ENCODE peak calls at places on chromosomes 12 and 14, in five cellular contexts. T, B, Q, L and C are unnamed samples.
A peak's percentile ranks its signal among the peaks of the same experiment; 100 is the strongest.

GRCh38 chr12:87425942-87426554 is 603.2 kb downstream of the C12orf50 start:
- DNase-seq in T (no peak), B (no peak), Q (no peak), L (no peak), C (no peak)

GRCh38 chr14:69014829-69015259 is 35.7 kb upstream of the ACTN1 start:
- DNase-seq in T (no peak), B (no peak), Q (no peak), L (no peak), C (no peak)

GRCh38 chr12:95653761-95654546 is 102.7 kb upstream of the USP44 start:
- DNase-seq in T (peak; percentile 49), B (no peak), Q (no peak), L (no peak), C (peak; percentile 19)

GRCh38 chr12:76871751-76872150 is 7.1 kb downstream of the CSRP2 start:
- DNase-seq in T (no peak), B (no peak), Q (no peak), L (no peak), C (no peak)

GRCh38 chr12:96233941-96234461 is 39.8 kb downstream of the ELK3 start:
- DNase-seq in T (peak; percentile 98), B (no peak), Q (peak; percentile 85), L (no peak), C (peak; percentile 70)

GRCh38 chr12:109529618-109530300 is 43.5 kb downstream of the MMAB start:
- DNase-seq in T (no peak), B (no peak), Q (peak; percentile 46), L (no peak), C (peak; percentile 71)

GRCh38 chr14:105864116-105864515 is 337.7 kb downstream of the TMEM121 start:
- DNase-seq in T (no peak), B (no peak), Q (no peak), L (peak; percentile 1), C (no peak)

GRCh38 chr12:45244561-45245348 is 28.9 kb downstream of the ANO6 start:
- DNase-seq in T (peak; percentile 30), B (no peak), Q (no peak), L (no peak), C (no peak)

GRCh38 chr12:98425859-98426258 is 89.5 kb upstream of the TMPO start:
- DNase-seq in T (no peak), B (no peak), Q (no peak), L (no peak), C (peak; percentile 13)

GRCh38 chr12:128069359-128069997 is 197.5 kb upstream of the TMEM132C start:
- DNase-seq in T (peak; percentile 60), B (peak; percentile 32), Q (peak; percentile 5), L (peak; percentile 19), C (peak; percentile 36)

GRCh38 chr14:75018684-75019083 is 16.0 kb downstream of the EIF2B2 start:
- DNase-seq in T (no peak), B (no peak), Q (no peak), L (no peak), C (no peak)

GRCh38 chr12:63989301-63989845 is 144.9 kb downstream of the SRGAP1 start:
- DNase-seq in T (no peak), B (no peak), Q (no peak), L (no peak), C (no peak)

GRCh38 chr14:49549446-49549845 is 36.7 kb downstream of the RPS29 start:
- DNase-seq in T (no peak), B (no peak), Q (no peak), L (no peak), C (no peak)

GRCh38 chr12:120981407-120981921 is 3.1 kb downstream of the HNF1A start:
- DNase-seq in T (no peak), B (no peak), Q (no peak), L (no peak), C (no peak)

GRCh38 chr14:71438684-71439083 is 493.5 kb upstream of the RGS6 start:
- DNase-seq in T (peak; percentile 30), B (no peak), Q (no peak), L (no peak), C (no peak)

GRCh38 chr14:76391981-76392690 is 16.2 kb downstream of the ESRRB start:
- DNase-seq in T (no peak), B (no peak), Q (no peak), L (no peak), C (peak; percentile 34)

GRCh38 chr12:49223590-49224369 is 34.9 kb upstream of the TUBA1A start:
- DNase-seq in T (no peak), B (no peak), Q (no peak), L (no peak), C (no peak)

GRCh38 chr14:56808314-56809201 is 1.7 kb downstream of the OTX2 start:
- DNase-seq in T (no peak), B (no peak), Q (no peak), L (peak; percentile 61), C (peak; percentile 71)

GRCh38 chr12:3480744-3481143 is 10.3 kb upstream of the PRMT8 start:
- DNase-seq in T (no peak), B (no peak), Q (no peak), L (no peak), C (no peak)

GRCh38 chr14:54170301-54170700 is 213.7 kb upstream of the BMP4 start:
- DNase-seq in T (no peak), B (no peak), Q (no peak), L (no peak), C (no peak)

GRCh38 chr14:101895256-101895655 is 69.1 kb upstream of the DYNC1H1 start:
- DNase-seq in T (no peak), B (no peak), Q (no peak), L (no peak), C (no peak)

GRCh38 chr14:89543420-89543790 is 126.4 kb upstream of the FOXN3 start:
- DNase-seq in T (peak; percentile 19), B (no peak), Q (no peak), L (no peak), C (peak; percentile 31)

GRCh38 chr12:18431776-18432175 is 170.5 kb downstream of the PIK3C2G start:
- DNase-seq in T (no peak), B (no peak), Q (no peak), L (no peak), C (no peak)

GRCh38 chr12:101992091-101992490 is 69.7 kb downstream of the WASHC3 start:
- DNase-seq in T (no peak), B (no peak), Q (no peak), L (no peak), C (no peak)

GRCh38 chr14:30521899-30522736 is 36.8 kb upstream of the G2E3 start:
- DNase-seq in T (peak; percentile 62), B (peak; percentile 40), Q (peak; percentile 75), L (no peak), C (no peak)

GRCh38 chr12:76866146-76866545 is 12.7 kb downstream of the CSRP2 start:
- DNase-seq in T (peak; percentile 13), B (no peak), Q (no peak), L (no peak), C (no peak)

GRCh38 chr14:101113108-101113612 is 209.6 kb upstream of the RTL1 start:
- DNase-seq in T (no peak), B (no peak), Q (no peak), L (no peak), C (no peak)

GRCh38 chr12:116937640-116938039 is 26.9 kb downstream of the FBXW8 start:
- DNase-seq in T (no peak), B (no peak), Q (no peak), L (no peak), C (no peak)